ENCODE peak calls at places on chromosomes 3 and 15, in five cellular contexts. H, C, J, R and D are unnamed samples.

GRCh38 chr15:68650901-68651709 is 72.3 kb downstream of the CORO2B start:
- DNase-seq in R (peak; percentile 72), C (peak; percentile 62), J (no peak), H (no peak), D (no peak)

GRCh38 chr3:50340404-50341329 is at the start of gene RASSF1:
- DNase-seq in C (no peak), H (peak; percentile 70), J (peak; percentile 82), R (peak; percentile 80), D (peak; percentile 83)

GRCh38 chr3:47007482-47008257 is 28.2 kb downstream of the NBEAL2 start:
- DNase-seq in R (no peak), J (no peak), H (peak; percentile 13), C (peak; percentile 26), D (no peak)

GRCh38 chr3:65173841-65174240 is 486.0 kb upstream of the ADAMTS9 start:
- DNase-seq in J (no peak), H (no peak), C (no peak), R (no peak), D (no peak)

GRCh38 chr3:71066356-71066755 is 517.2 kb downstream of the FOXP1 start:
- DNase-seq in J (no peak), C (no peak), H (peak; percentile 37), R (peak; percentile 43), D (no peak)

GRCh38 chr15:54810496-54810895 is 386.2 kb downstream of the RSL24D1 start:
- DNase-seq in H (no peak), J (no peak), R (no peak), C (no peak), D (no peak)

GRCh38 chr15:65082303-65082958 is 5.9 kb downstream of the KBTBD13 start:
- DNase-seq in R (peak; percentile 69), C (peak; percentile 39), H (no peak), J (no peak), D (no peak)

GRCh38 chr15:61743352-61743909 is 316.8 kb downstream of the VPS13C start:
- DNase-seq in H (no peak), J (no peak), C (no peak), R (no peak), D (no peak)

GRCh38 chr15:100717596-100717995 is 115.2 kb downstream of the ASB7 start:
- DNase-seq in J (no peak), R (no peak), C (no peak), H (no peak), D (peak; percentile 36)

GRCh38 chr3:44870375-44871061 is 3.9 kb upstream of the TGM4 start:
- DNase-seq in J (no peak), R (peak; percentile 60), H (no peak), C (no peak), D (no peak)

GRCh38 chr3:116473602-116474001 is 28.3 kb upstream of the LSAMP start:
- DNase-seq in J (no peak), H (no peak), R (no peak), C (no peak), D (no peak)

GRCh38 chr15:78149805-78150751 is 916 bp downstream of the IDH3A start:
- DNase-seq in R (no peak), J (no peak), H (no peak), C (no peak), D (no peak)

GRCh38 chr3:195028877-195029606 is 241.9 kb downstream of the XXYLT1 start:
- DNase-seq in R (no peak), J (no peak), H (no peak), C (no peak), D (no peak)

GRCh38 chr3:187098925-187099512 is 40.3 kb downstream of the RPL39L start:
- DNase-seq in R (no peak), C (no peak), J (no peak), H (no peak), D (no peak)

GRCh38 chr15:67149068-67149841 is 83.9 kb downstream of the SMAD3 start:
- DNase-seq in H (no peak), J (no peak), R (no peak), C (no peak), D (no peak)

GRCh38 chr3:173398111-173398479 is 551 bp downstream of the NLGN1 start:
- DNase-seq in R (no peak), C (no peak), J (peak; percentile 24), H (peak; percentile 21), D (no peak)

GRCh38 chr3:14324224-14324944 is 78.0 kb upstream of the SLC6A6 start:
- DNase-seq in C (no peak), H (no peak), J (no peak), R (no peak), D (no peak)

GRCh38 chr3:158352551-158352950 is 218.4 kb upstream of the MLF1 start:
- DNase-seq in H (no peak), C (no peak), J (peak; percentile 22), R (peak; percentile 11), D (no peak)

GRCh38 chr15:32736351-32737061 is 18.7 kb downstream of the GREM1 start:
- DNase-seq in R (no peak), C (no peak), J (no peak), H (no peak), D (no peak)

GRCh38 chr3:168249048-168249538 is 153.4 kb upstream of the GOLIM4 start:
- DNase-seq in C (no peak), J (peak; percentile 19), R (no peak), H (no peak), D (no peak)

GRCh38 chr3:112376996-112377395 is 44.0 kb downstream of the CD200 start:
- DNase-seq in H (no peak), C (no peak), R (no peak), J (no peak), D (no peak)

GRCh38 chr3:126545544-126545943 is 13.2 kb downstream of the C3orf22 start:
- DNase-seq in J (no peak), R (peak; percentile 4), H (no peak), C (peak; percentile 11), D (peak; percentile 34)

GRCh38 chr3:56125358-56126005 is 342.8 kb downstream of the ERC2 start:
- DNase-seq in H (peak; percentile 27), C (peak; percentile 62), J (peak; percentile 28), R (no peak), D (no peak)

GRCh38 chr15:60928987-60929386 is 300.1 kb downstream of the RORA start:
- DNase-seq in H (no peak), R (no peak), C (no peak), J (no peak), D (no peak)

GRCh38 chr3:197031315-197032285 is 2.0 kb upstream of the MELTF start:
- DNase-seq in J (peak; percentile 89), C (no peak), R (peak; percentile 73), H (peak; percentile 97), D (peak; percentile 98)

GRCh38 chr3:184741798-184742675 is 30.2 kb upstream of the MAGEF1 start:
- DNase-seq in H (peak; percentile 7), R (no peak), J (no peak), C (peak; percentile 64), D (no peak)

GRCh38 chr15:73346735-73347312 is 21.9 kb downstream of the HCN4 start:
- DNase-seq in H (peak; percentile 17), J (no peak), C (no peak), R (peak; percentile 65), D (no peak)

GRCh38 chr3:193980905-193981304 is 155.0 kb upstream of the HES1 start:
- DNase-seq in C (no peak), H (no peak), J (no peak), R (no peak), D (no peak)

DNA sequence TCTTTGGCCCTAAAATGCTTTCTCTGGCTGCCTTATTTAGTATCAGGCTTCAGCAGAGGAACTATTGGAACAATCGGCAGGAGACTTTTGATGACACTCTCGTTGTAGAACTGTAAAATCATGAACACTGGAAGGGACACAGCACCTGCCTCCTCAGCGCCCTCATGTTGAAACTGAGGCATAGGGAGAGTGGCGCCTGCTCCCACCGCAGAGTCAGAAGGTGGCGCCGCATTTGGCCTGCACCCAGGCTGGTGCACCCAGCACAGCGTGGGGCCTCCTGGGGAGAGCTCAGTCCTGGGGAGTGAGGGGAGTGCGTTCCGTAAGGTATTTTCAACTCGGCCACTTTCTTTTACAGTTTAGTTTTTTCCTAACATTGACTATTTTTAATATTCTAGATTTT is 78.2 kb upstream of the BLM start:
- DNase-seq in R (no peak), C (no peak), H (no peak), J (no peak), D (no peak)
- TF ChIP-seq CTCF in R (no peak), C (peak; percentile 16), H (no peak), J (no peak), D (no peak)

DNA sequence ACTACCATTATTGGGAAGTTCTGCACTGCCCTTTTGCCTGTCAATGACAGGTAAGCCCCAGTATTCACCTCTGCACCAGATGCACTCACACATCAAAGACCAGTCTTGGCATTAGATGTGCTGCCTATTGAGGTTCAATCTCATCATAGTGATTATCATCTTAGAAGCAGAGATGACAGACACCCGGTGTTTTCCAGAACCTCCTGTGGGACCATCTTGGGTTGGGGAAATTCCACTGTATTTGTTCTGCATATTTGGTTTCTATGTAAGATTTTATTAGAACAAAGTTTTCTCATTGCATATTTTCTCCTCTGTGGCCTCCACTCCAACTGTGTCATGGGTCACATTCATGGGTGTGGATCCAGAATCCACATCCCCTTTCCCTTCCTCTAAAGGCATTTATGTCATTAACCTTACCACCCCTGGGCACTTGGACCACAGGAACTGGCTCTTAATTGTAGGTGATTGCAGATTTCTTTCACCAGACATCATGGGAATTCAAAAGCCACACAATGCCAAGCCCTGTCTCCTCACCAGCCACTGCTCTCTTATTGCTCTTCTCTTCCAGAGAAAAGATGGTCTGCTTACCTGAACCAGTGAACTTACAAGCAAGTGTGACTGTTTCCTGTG is 31.2 kb downstream of the PLA1A start:
- DNase-seq in J (no peak), H (peak; percentile 41), R (no peak), C (no peak), D (no peak)
- H3K27ac ChIP-seq in J (no peak overlapping the region), H (peak overlapping the region; percentile 17), R (no peak overlapping the region), C (no peak overlapping the region), D (peak overlapping the region; percentile 3)

GRCh38 chr3:147392083-147392916 is 14.0 kb downstream of the ZIC4 start:
- DNase-seq in R (no peak), H (no peak), C (peak; percentile 91), J (no peak), D (no peak)
- H3K27me3 ChIP-seq in R (peaks cover 100% of the 10 kb centered on the region), H (peaks cover 22% of the 10 kb centered on the region), C (peaks cover 50% of the 10 kb centered on the region), J (no peaks in the 10 kb centered on the region), D (peaks cover 87% of the 10 kb centered on the region)

GRCh38 chr3:105366302-105367062 is at the start of gene ALCAM:
- DNase-seq in R (peak; percentile 93), J (peak; percentile 93), H (peak; percentile 83), C (peak; percentile 89), D (peak; percentile 92)
- TF ChIP-seq CTCF in R (peak; percentile 40), J (peak; percentile 44), H (peak; percentile 49), C (peak; percentile 73), D (peak; percentile 72)